ENCODE peak calls at places on chromosome 10, in five cellular contexts. A is fibroblast of lung, L is tibial artery, X is thoracic aorta, G is AG04450. P is an unnamed sample.

GRCh38 chr10:31071232-31071999 is 39.8 kb upstream of the ZNF438 start:
- DNase-seq in A (peak), L (peak), X (no peak), G (no peak), P (no peak)

GRCh38 chr10:1047937-1048336 is 982 bp downstream of the IDI1 start:
- DNase-seq in A (no peak), L (no peak), X (no peak), G (no peak), P (no peak)

GRCh38 chr10:125936331-125936730 is 40.0 kb downstream of the FANK1 start:
- DNase-seq in A (no peak), L (no peak), X (no peak), G (no peak), P (no peak)

GRCh38 chr10:102299873-102300272 is 54.5 kb downstream of the GBF1 start:
- DNase-seq in A (peak), L (no peak), X (no peak), G (no peak), P (no peak)

GRCh38 chr10:30811665-30812017 is 182.1 kb upstream of the LYZL2 start:
- DNase-seq in A (peak), L (no peak), X (no peak), G (no peak), P (no peak)

GRCh38 chr10:79149662-79150443 is 81.1 kb downstream of the ZMIZ1 start:
- DNase-seq in A (peak), L (peak), X (no peak), G (no peak), P (peak)

GRCh38 chr10:29618341-29619171 is 16.2 kb downstream of the SVIL start:
- DNase-seq in A (peak), L (no peak), X (no peak), G (no peak), P (no peak)

GRCh38 chr10:112389147-112389822 is 15.4 kb downstream of the ACSL5 start:
- DNase-seq in A (peak), L (no peak), X (no peak), G (no peak), P (no peak)

GRCh38 chr10:47314416-47314970 is 7.8 kb upstream of the GDF2 start:
- DNase-seq in A (no peak), L (no peak), X (no peak), G (no peak), P (no peak)

GRCh38 chr10:34433241-34434076 is 381.6 kb downstream of the PARD3 start:
- DNase-seq in A (peak), L (no peak), X (no peak), G (no peak), P (no peak)

GRCh38 chr10:3852147-3852904 is 67.3 kb upstream of the KLF6 start:
- DNase-seq in A (peak), L (peak), X (peak), G (peak), P (peak)

GRCh38 chr10:114402871-114403544 is 1.3 kb downstream of the AFAP1L2 start:
- DNase-seq in A (no peak), L (no peak), X (no peak), G (no peak), P (no peak)

GRCh38 chr10:89888647-89889046 is 187.3 kb downstream of the KIF20B start:
- DNase-seq in A (no peak), L (no peak), X (no peak), G (no peak), P (no peak)

GRCh38 chr10:110416776-110417732 is 80.7 kb upstream of the DUSP5 start:
- DNase-seq in A (no peak), L (no peak), X (no peak), G (no peak), P (no peak)

GRCh38 chr10:69492091-69492745 is 41.0 kb downstream of the TSPAN15 start:
- DNase-seq in A (no peak), L (peak), X (no peak), G (no peak), P (no peak)

GRCh38 chr10:97736403-97736901 is 476 bp upstream of the ZFYVE27 start:
- DNase-seq in A (no peak), L (no peak), X (no peak), G (no peak), P (no peak)

GRCh38 chr10:124579003-124579384 is 117.4 kb downstream of the LHPP start:
- DNase-seq in A (no peak), L (peak), X (no peak), G (no peak), P (no peak)

GRCh38 chr10:33390046-33390445 is 55.6 kb upstream of the NRP1 start:
- DNase-seq in A (no peak), L (no peak), X (no peak), G (no peak), P (no peak)

GRCh38 chr10:124308811-124309210 is 109.9 kb downstream of the OAT start:
- DNase-seq in A (no peak), L (peak), X (no peak), G (no peak), P (no peak)

GRCh38 chr10:132866601-132867381 is 75.6 kb downstream of the CFAP46 start:
- DNase-seq in A (no peak), L (peak), X (no peak), G (no peak), P (no peak)

GRCh38 chr10:90913774-90914420 is 7.0 kb downstream of the ANKRD1 start:
- DNase-seq in A (no peak), L (no peak), X (no peak), G (no peak), P (no peak)

GRCh38 chr10:66555061-66555460 is 370.8 kb upstream of the LRRTM3 start:
- DNase-seq in A (peak), L (no peak), X (no peak), G (no peak), P (no peak)

GRCh38 chr10:26488344-26488743 is 50.2 kb downstream of the APBB1IP start:
- DNase-seq in A (no peak), L (no peak), X (no peak), G (no peak), P (no peak)

GRCh38 chr10:101215397-101216206 is 13.7 kb downstream of the LBX1 start:
- DNase-seq in A (no peak), L (no peak), X (no peak), G (no peak), P (no peak)

GRCh38 chr10:17742918-17743317 is 9.1 kb upstream of the TMEM236 start:
- DNase-seq in A (peak), L (peak), X (no peak), G (peak), P (peak)

GRCh38 chr10:114346176-114347031 is 57.9 kb downstream of the AFAP1L2 start:
- DNase-seq in A (no peak), L (no peak), X (no peak), G (no peak), P (no peak)

GRCh38 chr10:122515588-122516231 is 44.8 kb upstream of the DMBT1 start:
- DNase-seq in A (no peak), L (no peak), X (no peak), G (no peak), P (no peak)

GRCh38 chr10:29130190-29130673 is 158.6 kb upstream of the LYZL1 start:
- DNase-seq in A (peak), L (no peak), X (no peak), G (no peak), P (no peak)

DNA sequence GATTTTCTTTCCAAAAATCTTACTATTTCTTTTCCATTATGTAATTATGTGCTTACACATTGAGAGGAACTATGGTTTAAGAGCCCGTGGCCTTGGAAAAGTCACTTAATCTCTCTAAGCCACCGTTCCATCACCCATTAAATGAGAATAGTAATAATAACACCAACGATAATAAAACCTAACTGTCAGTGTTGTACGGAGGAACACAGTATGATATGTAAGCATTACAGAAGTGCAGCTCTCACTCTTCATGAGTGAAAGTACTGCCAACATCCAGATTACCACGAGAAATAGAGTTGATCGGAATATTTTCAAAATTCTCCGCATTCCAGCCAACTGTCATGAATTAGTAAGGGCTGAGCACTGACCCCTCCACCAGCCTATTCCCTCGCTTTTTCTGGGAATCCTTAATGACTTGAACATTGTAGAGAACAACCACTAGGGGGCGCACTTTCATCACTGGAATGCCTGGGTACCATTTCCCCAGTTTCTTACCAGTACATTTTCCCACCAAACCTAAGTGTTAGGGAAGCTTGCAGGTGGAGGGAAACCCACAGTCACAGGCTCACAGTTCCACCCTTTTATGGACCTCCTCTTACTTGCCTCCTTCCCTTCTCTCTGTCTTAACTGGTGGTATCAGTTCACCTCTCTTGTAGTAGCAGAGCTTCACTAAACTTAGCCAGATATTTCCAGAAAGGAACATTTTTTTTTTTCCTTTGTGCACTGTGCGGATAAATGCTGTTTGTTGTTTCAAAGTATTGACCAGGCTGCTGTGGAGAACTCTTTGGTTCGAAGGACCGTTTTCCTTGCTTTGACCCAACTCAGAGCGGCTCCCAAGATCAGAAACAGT is 27.8 kb downstream of the NKX2-3 start:
- DNase-seq in A (peak), L (no peak), X (no peak), G (no peak), P (peak)
- TF ChIP-seq CTCF in A (peak), L (peak), X (peak), G (peak), P (no peak)

GRCh38 chr10:6607187-6607586 is 27.1 kb upstream of the PRKCQ start:
- DNase-seq in A (no peak), L (no peak), X (no peak), G (no peak), P (no peak)

GRCh38 chr10:6607778-6608177 is 27.7 kb upstream of the PRKCQ start:
- DNase-seq in A (no peak), L (no peak), X (no peak), G (no peak), P (no peak)

GRCh38 chr10:6615971-6616370 is 35.9 kb upstream of the PRKCQ start:
- DNase-seq in A (no peak), L (no peak), X (no peak), G (no peak), P (no peak)

GRCh38 chr10:6612371-6612770 is 32.3 kb upstream of the PRKCQ start:
- DNase-seq in A (no peak), L (no peak), X (no peak), G (no peak), P (no peak)

DNA sequence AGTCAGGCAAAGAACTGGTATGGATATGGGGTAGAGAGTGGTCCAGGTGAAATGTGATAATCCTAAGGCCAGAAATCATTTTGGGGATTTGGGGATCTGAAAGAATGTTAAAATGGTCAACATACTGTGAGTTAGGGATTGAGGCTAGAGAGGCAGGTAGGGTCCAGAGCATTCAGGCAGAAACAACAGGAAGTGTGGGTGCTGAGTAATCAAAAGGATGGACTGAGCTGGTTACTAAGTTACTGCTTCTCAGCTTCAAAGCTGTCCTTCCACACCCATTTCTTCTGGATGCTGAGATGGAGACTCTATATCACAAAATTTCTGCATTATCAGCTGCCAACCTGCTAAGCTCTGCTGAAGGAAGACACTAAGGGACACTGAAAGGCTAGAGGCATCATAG is 30.6 kb upstream of the PRKCQ start:
- DNase-seq in A (no peak), L (no peak), X (no peak), G (no peak), P (no peak)
- TF ChIP-seq CTCF in A (no peak), L (no peak), X (no peak), G (no peak), P (no peak)

GRCh38 chr10:22655312-22655973 is 58.9 kb downstream of the PIP4K2A start:
- DNase-seq in A (peak), L (no peak), X (no peak), G (peak), P (no peak)
- TF ChIP-seq CTCF in A (no peak), L (no peak), X (no peak), G (peak), P (no peak)

GRCh38 chr10:70551491-70551890 is 51.0 kb downstream of the PRF1 start:
- DNase-seq in A (no peak), L (no peak), X (no peak), G (no peak), P (no peak)
- TF ChIP-seq CTCF in A (no peak), L (no peak), X (no peak), G (peak), P (no peak)

DNA sequence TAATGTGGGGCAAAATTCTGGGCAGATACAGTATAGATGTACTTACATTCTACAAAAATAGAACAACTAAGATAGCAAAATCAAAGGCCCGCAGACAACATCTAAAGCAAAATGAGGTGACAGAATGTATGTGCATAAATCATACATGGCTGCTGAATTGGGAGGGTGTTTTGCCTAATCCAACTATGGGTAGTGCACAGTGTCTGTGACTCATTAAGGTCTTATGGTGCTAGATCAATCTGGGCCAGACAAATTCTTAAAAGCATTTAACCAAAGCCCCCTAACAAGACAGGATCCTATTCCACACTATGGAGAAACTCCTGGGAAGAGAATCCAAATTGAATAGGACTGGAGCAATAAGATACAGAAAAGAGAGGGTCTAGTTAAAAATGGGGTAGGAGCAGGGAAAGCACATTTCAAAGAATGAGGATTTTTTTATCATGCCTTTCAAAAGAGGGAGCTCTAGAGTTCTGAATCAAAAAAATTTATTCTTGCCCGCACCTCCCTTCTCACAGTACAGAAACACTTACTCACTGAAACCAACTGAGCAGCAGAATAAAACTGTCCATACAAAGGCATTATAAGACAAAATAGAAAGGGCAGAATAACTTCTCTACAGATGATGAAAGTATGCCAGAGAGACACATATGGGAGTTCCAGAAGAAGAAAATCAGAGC is 181.3 kb downstream of the RNLS start:
- DNase-seq in A (peak), L (no peak), X (no peak), G (no peak), P (no peak)
- TF ChIP-seq CTCF in A (peak), L (peak), X (peak), G (peak), P (no peak)

GRCh38 chr10:58588673-58589265 is 76.1 kb downstream of the BICC1 start:
- DNase-seq in A (no peak), L (no peak), X (no peak), G (no peak), P (no peak)
- TF ChIP-seq CTCF in A (no peak), L (peak), X (no peak), G (no peak), P (no peak)

DNA sequence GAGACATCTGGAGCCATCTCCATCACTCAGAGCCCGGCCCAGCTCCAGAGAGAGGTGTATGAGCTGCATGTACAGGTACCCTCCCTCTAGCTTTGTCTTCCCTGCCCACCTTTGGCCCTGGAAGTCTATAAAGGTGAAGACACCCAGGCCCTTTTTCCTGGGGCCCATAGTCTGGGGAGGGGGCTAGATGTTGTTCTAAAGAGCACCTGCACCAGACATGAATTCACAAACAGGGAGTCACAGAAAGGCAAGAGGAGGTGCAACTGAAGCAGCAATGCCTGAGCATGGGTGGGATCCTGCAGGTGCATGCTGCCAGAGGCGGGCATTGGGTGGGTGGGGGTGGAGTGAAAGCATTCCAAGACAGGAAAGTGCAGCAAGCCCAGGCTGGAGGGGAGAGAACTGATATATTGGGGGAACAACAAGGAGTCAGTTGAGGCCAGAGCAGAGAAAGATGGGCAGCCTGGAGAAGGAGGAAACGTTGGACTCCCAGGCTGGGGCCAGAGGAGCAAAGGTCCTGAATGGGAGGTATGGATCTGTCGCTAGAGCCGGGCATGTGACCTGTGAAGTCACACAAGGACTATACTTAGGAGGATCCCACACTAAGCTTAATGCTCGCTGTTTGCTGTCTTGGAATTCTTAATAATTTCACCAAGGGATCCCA is 11.6 kb downstream of the CDHR1 start:
- DNase-seq in A (no peak), L (peak), X (no peak), G (no peak), P (no peak)
- TF ChIP-seq CTCF in A (no peak), L (no peak), X (no peak), G (no peak), P (no peak)

GRCh38 chr10:117463545-117463920 is 79.0 kb upstream of the EMX2 start:
- DNase-seq in A (no peak), L (no peak), X (no peak), G (no peak), P (no peak)

GRCh38 chr10:117462816-117463544 is 79.6 kb upstream of the EMX2 start:
- DNase-seq in A (no peak), L (no peak), X (no peak), G (no peak), P (no peak)

GRCh38 chr10:117460846-117461765 is 81.4 kb upstream of the EMX2 start:
- DNase-seq in A (no peak), L (no peak), X (no peak), G (no peak), P (no peak)

GRCh38 chr10:117461766-117462423 is 80.7 kb upstream of the EMX2 start:
- DNase-seq in A (no peak), L (peak), X (peak), G (no peak), P (no peak)

DNA sequence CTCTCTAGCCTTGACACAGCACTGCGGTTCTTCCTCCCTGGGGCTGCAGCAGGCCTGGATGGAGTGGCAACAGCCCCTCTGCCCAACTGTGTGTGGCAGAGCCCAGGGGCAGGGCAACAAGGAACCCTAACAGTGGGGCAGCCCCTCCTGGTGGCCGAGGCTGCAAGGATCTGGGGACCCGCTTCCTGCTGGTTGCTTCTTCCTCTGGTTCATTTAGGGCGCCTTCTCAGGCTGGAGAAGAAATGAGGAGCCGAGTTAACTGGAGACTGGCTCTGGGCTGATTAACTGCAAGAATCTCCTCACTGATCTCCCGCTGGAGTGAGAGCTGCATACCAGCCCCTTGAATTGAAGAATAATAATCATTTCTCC is 80.1 kb upstream of the EMX2 start:
- DNase-seq in A (no peak), L (no peak), X (no peak), G (no peak), P (no peak)
- TF ChIP-seq CTCF in A (no peak), L (no peak), X (no peak), G (peak), P (no peak)

GRCh38 chr10:116840389-116841075 is 8.8 kb upstream of the ENO4 start:
- DNase-seq in A (no peak), L (no peak), X (no peak), G (no peak), P (no peak)
- TF ChIP-seq CTCF in A (no peak), L (no peak), X (no peak), G (no peak), P (no peak)